ENCODE peak calls at places on chromosome 22, in six cellular contexts. A, J, K, C, Y and W are unnamed samples.

GRCh38 chr22:30007361-30007760 is 72.9 kb upstream of the HORMAD2 start:
- DNase-seq in A (no peak), J (no peak), K (no peak), C (no peak), Y (no peak), W (no peak)

GRCh38 chr22:19057539-19057938 is 64.7 kb downstream of the DGCR2 start:
- DNase-seq in A (no peak), J (no peak), K (no peak), C (no peak), Y (no peak), W (no peak)

GRCh38 chr22:28714043-28714442 is 27.6 kb downstream of the CHEK2 start:
- DNase-seq in A (no peak), J (no peak), K (no peak), C (no peak), Y (no peak), W (no peak)

GRCh38 chr22:43302462-43303109 is 40.6 kb downstream of the SCUBE1 start:
- DNase-seq in A (no peak), J (no peak), K (no peak), C (no peak), Y (no peak), W (no peak)

GRCh38 chr22:27122561-27122960 is 465.2 kb downstream of the MIAT start:
- DNase-seq in A (no peak), J (no peak), K (no peak), C (no peak), Y (no peak), W (no peak)

GRCh38 chr22:25027552-25027951 is 75.0 kb downstream of the KIAA1671 start:
- DNase-seq in A (no peak), J (no peak), K (no peak), C (no peak), Y (no peak), W (no peak)

GRCh38 chr22:44026630-44027511 is 2.8 kb downstream of the PARVB start:
- DNase-seq in A (peak), J (no peak), K (no peak), C (peak), Y (peak), W (peak)

GRCh38 chr22:28180804-28181203 is 261.7 kb upstream of the PITPNB start:
- DNase-seq in A (no peak), J (no peak), K (no peak), C (no peak), Y (no peak), W (no peak)

GRCh38 chr22:22151308-22151707 is 93.3 kb upstream of the VPREB1 start:
- DNase-seq in A (no peak), J (no peak), K (no peak), C (no peak), Y (no peak), W (no peak)

GRCh38 chr22:18115844-18116480 is 5.4 kb downstream of the TUBA8 start:
- DNase-seq in A (no peak), J (no peak), K (no peak), C (no peak), Y (no peak), W (no peak)

GRCh38 chr22:49983148-49984042 is 22.8 kb downstream of the PIM3 start:
- DNase-seq in A (no peak), J (no peak), K (peak), C (no peak), Y (no peak), W (no peak)

GRCh38 chr22:46942816-46943783 is 180.7 kb downstream of the TBC1D22A start:
- DNase-seq in A (no peak), J (no peak), K (peak), C (no peak), Y (no peak), W (no peak)

GRCh38 chr22:22201185-22201924 is 43.2 kb upstream of the VPREB1 start:
- DNase-seq in A (peak), J (peak), K (peak), C (no peak), Y (peak), W (peak)

GRCh38 chr22:27097933-27098332 is 440.5 kb downstream of the MIAT start:
- DNase-seq in A (no peak), J (no peak), K (no peak), C (no peak), Y (no peak), W (no peak)

GRCh38 chr22:48594757-48595510 is 1232.7 kb downstream of the BRD1 start:
- DNase-seq in A (no peak), J (no peak), K (no peak), C (no peak), Y (no peak), W (no peak)

GRCh38 chr22:47091921-47092700 is 329.7 kb downstream of the TBC1D22A start:
- DNase-seq in A (no peak), J (no peak), K (no peak), C (no peak), Y (no peak), W (no peak)

GRCh38 chr22:46439576-46440465 is 97.6 kb downstream of the CELSR1 start:
- DNase-seq in A (no peak), J (no peak), K (no peak), C (no peak), Y (no peak), W (no peak)

GRCh38 chr22:31628969-31629723 is 32.9 kb downstream of the PISD start:
- DNase-seq in A (no peak), J (no peak), K (no peak), C (no peak), Y (peak), W (no peak)

GRCh38 chr22:24517446-24517845 is 22.3 kb downstream of the UPB1 start:
- DNase-seq in A (no peak), J (no peak), K (no peak), C (no peak), Y (no peak), W (no peak)

GRCh38 chr22:49518436-49518970 is 309.2 kb downstream of the BRD1 start:
- DNase-seq in A (no peak), J (no peak), K (no peak), C (no peak), Y (no peak), W (no peak)

GRCh38 chr22:30204015-30204741 is 42.4 kb downstream of the LIF start:
- DNase-seq in A (no peak), J (no peak), K (no peak), C (no peak), Y (no peak), W (no peak)

GRCh38 chr22:19888131-19888746 is 33.6 kb upstream of the GNB1L start:
- DNase-seq in A (no peak), J (no peak), K (no peak), C (no peak), Y (no peak), W (no peak)

DNA sequence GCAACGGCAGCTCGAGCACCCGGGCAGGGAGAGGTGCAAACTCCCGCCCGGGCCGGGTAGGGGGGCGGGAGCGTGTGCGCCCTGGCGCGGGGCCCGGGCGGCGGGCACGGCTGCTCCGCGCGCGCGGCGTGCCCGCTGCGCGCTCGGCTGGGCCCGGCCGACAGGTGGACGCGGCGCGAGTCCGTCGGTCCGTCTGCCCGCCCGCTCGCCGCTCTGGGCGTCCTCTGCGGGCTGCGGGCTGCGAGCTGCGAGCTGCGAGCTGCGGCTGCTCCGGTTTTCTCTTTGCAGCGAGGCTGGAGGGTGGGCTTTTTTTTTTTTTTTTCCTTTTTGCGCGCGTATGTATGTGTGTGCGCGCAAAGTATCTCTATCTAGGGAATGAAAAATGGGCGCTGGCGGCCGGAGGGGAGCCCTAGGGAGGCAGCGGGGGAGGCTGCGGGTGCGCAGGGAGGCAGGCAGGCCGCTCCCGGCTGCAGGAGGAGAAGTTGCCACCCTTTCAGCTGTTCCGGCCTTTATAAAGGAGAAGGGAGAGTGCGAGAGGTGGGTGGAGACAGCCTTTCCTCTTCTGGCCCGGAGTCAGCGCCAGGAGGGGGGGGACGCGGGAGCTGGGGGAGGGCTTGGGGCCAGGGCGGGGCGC is at the start of gene PDGFB:
- DNase-seq in A (peak), J (no peak), K (no peak), C (no peak), Y (no peak), W (no peak)
- TF ChIP-seq POLR2AphosphoS5 in A (no peak), J (peak), K (no peak), C (no peak), Y (no peak), W (no peak)

GRCh38 chr22:32862936-32863661 is 61.6 kb downstream of the TIMP3 start:
- DNase-seq in A (no peak), J (no peak), K (no peak), C (no peak), Y (no peak), W (no peak)
- TF ChIP-seq POLR2A in A (no peak), J (no peak), K (no peak), C (no peak), Y (no peak), W (no peak)

DNA sequence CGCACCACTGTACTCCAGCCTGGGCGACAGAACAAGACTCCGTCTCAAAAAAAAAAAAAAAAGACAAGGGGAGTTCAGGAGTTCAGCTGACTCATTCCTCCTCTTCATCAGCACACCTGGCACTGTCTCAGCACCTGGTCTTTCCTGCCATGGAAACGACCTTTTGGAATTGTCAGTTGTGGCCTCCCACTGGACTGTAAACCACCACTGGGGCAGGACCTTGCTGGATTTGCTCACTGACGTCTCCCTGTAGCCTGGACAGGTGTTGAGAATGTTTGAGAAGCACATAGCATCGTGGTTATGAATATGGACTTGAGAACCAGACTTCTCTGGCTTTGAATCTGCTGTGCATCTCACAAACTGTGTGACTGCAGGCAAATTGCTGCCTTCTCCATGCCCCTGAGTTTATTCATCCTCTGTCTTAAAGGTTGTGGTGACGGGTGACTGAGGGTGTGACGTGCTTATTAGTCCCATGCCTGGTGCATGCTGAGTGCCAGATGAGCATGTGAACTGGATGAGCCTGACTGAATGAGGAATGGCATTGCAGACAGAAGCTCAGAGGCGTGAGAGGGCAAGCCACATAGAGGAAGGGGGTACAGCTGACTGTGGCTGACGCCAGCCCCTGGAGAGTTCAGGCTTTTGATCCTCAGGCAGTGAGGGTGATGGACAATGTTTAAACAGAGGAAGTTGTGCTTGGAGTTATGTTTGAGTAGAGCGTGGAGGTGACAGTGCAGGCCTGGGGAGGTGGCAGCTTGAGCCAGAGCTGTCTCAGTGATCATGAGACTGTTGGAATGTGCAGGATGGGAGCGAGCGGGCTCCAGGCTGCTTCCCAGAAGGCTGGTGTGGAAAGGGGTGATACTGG is 12.7 kb downstream of the TOM1 start:
- DNase-seq in A (no peak), J (peak), K (no peak), C (no peak), Y (no peak), W (no peak)
- TF ChIP-seq TAF1 in A (no peak), J (peak), K (no peak), C (no peak), Y (no peak), W (no peak)

GRCh38 chr22:42279425-42280020 is 9.1 kb upstream of the TCF20 start:
- DNase-seq in A (no peak), J (no peak), K (no peak), C (no peak), Y (no peak), W (no peak)

GRCh38 chr22:42281284-42281683 is 10.8 kb upstream of the TCF20 start:
- DNase-seq in A (no peak), J (no peak), K (no peak), C (no peak), Y (no peak), W (no peak)

GRCh38 chr22:42280836-42281235 is 10.4 kb upstream of the TCF20 start:
- DNase-seq in A (no peak), J (no peak), K (no peak), C (no peak), Y (no peak), W (no peak)

GRCh38 chr22:42281706-42282251 is 11.3 kb upstream of the TCF20 start:
- DNase-seq in A (no peak), J (no peak), K (peak), C (no peak), Y (no peak), W (no peak)

DNA sequence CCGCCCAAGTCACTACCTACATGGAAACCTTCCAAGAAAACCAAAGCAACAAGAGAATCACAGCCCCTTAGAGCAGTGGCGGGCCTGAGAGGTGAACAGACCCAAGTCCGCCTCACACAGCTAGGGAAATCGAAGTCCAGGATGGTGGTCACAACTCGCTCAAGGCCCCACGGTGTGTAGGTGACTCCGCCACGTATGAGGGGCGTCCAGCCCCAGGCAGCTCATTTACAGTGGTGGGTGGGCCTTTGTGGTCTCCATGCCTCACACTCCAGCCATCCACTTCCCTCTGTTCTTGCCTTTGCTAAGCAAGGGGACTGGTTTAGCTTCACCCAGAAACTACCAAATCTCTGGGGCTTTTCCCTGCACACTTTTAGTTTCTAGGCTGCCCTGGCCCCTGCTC is 9.7 kb upstream of the TCF20 start:
- DNase-seq in A (no peak), J (no peak), K (no peak), C (no peak), Y (no peak), W (no peak)
- TF ChIP-seq POLR2AphosphoS5 in A (no peak), J (no peak), K (no peak), C (no peak), Y (no peak), W (no peak)

DNA sequence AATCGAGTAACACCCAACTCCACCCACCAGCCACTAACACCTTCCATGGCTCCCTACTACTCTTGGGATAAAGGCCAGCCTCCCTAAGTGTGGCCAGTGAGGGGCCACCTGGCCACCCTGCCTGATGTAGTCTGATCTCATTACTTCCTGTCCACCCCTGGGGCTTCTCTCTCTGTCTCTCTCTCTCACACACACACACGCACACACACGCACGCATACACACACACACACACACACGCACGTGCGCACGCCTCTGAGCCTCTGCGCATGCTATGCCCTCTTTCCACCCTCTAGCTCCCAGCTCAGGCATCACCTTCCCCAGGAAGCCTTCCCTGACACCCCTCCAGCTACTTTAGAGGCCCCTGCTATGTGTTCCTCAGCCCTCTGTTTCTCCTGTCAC is 3.9 kb downstream of the MFNG start:
- DNase-seq in A (no peak), J (no peak), K (no peak), C (no peak), Y (no peak), W (no peak)
- TF ChIP-seq POLR2A in A (no peak), J (no peak), K (no peak), C (no peak), Y (no peak), W (no peak)

GRCh38 chr22:36510966-36511881 is 4.4 kb upstream of the FOXRED2 start:
- DNase-seq in A (peak), J (peak), K (peak), C (no peak), Y (no peak), W (no peak)
- TF ChIP-seq TAF1 in A (no peak), J (no peak), K (no peak), C (no peak), Y (no peak), W (no peak)